ENCODE peak calls at places on chromosomes 6 and 20, in ten cellular contexts. One of them, this sample, is unnamed.

GRCh38 chr20:5973172-5973571 is 22.7 kb downstream of the MCM8 start:
- ATAC-seq in SK-N-SH treated with all-trans-retinoic acid at 6 μM for 48 hours: no peak
- ATAC-seq in Right ventricle myocardium inferior: no peak
- ATAC-seq in Panc1: no peak
- ATAC-seq in activated B cell treated with CpG ODN at 0.5 μM for 24 hours: no peak
- ATAC-seq in activated naive CD8-positive, alpha-beta T cell treated with anti-CD3 and anti-CD28 coated beads, Interleukin-2, amount 10 ng/mL, durations not matched to agents 7 days and 5 days: no peak
- ATAC-seq in activated CD8-positive, alpha-beta memory T cell treated with anti-CD3 and anti-CD28 coated beads, Interleukin-2, amount 10 ng/mL, durations not matched to agents 7 days and 5 days: no peak
- ATAC-seq in natural killer cell: no peak
- ATAC-seq in HepG2: no peak
- ATAC-seq in lung: no peak
- ATAC-seq in this sample: no peak

GRCh38 chr6:4066029-4066755 is 12.7 kb downstream of the FAM217A start:
- ATAC-seq in SK-N-SH treated with all-trans-retinoic acid at 6 μM for 48 hours: no peak
- ATAC-seq in Right ventricle myocardium inferior: no peak
- ATAC-seq in Panc1: no peak
- ATAC-seq in activated B cell treated with CpG ODN at 0.5 μM for 24 hours: no peak
- ATAC-seq in activated naive CD8-positive, alpha-beta T cell treated with anti-CD3 and anti-CD28 coated beads, Interleukin-2, amount 10 ng/mL, durations not matched to agents 7 days and 5 days: no peak
- ATAC-seq in activated CD8-positive, alpha-beta memory T cell treated with anti-CD3 and anti-CD28 coated beads, Interleukin-2, amount 10 ng/mL, durations not matched to agents 7 days and 5 days: no peak
- ATAC-seq in natural killer cell: no peak
- ATAC-seq in HepG2: peak
- ATAC-seq in lung: no peak
- ATAC-seq in this sample: no peak

GRCh38 chr20:3156811-3157619 is 2.6 kb downstream of the FASTKD5 start:
- ATAC-seq in SK-N-SH treated with all-trans-retinoic acid at 6 μM for 48 hours: no peak
- ATAC-seq in Right ventricle myocardium inferior: no peak
- ATAC-seq in Panc1: no peak
- ATAC-seq in activated B cell treated with CpG ODN at 0.5 μM for 24 hours: peak
- ATAC-seq in activated naive CD8-positive, alpha-beta T cell treated with anti-CD3 and anti-CD28 coated beads, Interleukin-2, amount 10 ng/mL, durations not matched to agents 7 days and 5 days: peak
- ATAC-seq in activated CD8-positive, alpha-beta memory T cell treated with anti-CD3 and anti-CD28 coated beads, Interleukin-2, amount 10 ng/mL, durations not matched to agents 7 days and 5 days: peak
- ATAC-seq in natural killer cell: peak
- ATAC-seq in HepG2: no peak
- ATAC-seq in lung: no peak
- ATAC-seq in this sample: peak

GRCh38 chr6:30981942-30982772 is 1.4 kb upstream of the MUC21 start:
- ATAC-seq in SK-N-SH treated with all-trans-retinoic acid at 6 μM for 48 hours: peak
- ATAC-seq in Right ventricle myocardium inferior: peak
- ATAC-seq in Panc1: peak
- ATAC-seq in activated B cell treated with CpG ODN at 0.5 μM for 24 hours: no peak
- ATAC-seq in activated naive CD8-positive, alpha-beta T cell treated with anti-CD3 and anti-CD28 coated beads, Interleukin-2, amount 10 ng/mL, durations not matched to agents 7 days and 5 days: no peak
- ATAC-seq in activated CD8-positive, alpha-beta memory T cell treated with anti-CD3 and anti-CD28 coated beads, Interleukin-2, amount 10 ng/mL, durations not matched to agents 7 days and 5 days: no peak
- ATAC-seq in natural killer cell: no peak
- ATAC-seq in HepG2: peak
- ATAC-seq in lung: peak
- ATAC-seq in this sample: peak

GRCh38 chr6:154908723-154909122 is 86.4 kb upstream of the TIAM2 start:
- ATAC-seq in SK-N-SH treated with all-trans-retinoic acid at 6 μM for 48 hours: no peak
- ATAC-seq in Right ventricle myocardium inferior: no peak
- ATAC-seq in Panc1: no peak
- ATAC-seq in activated B cell treated with CpG ODN at 0.5 μM for 24 hours: no peak
- ATAC-seq in activated naive CD8-positive, alpha-beta T cell treated with anti-CD3 and anti-CD28 coated beads, Interleukin-2, amount 10 ng/mL, durations not matched to agents 7 days and 5 days: no peak
- ATAC-seq in activated CD8-positive, alpha-beta memory T cell treated with anti-CD3 and anti-CD28 coated beads, Interleukin-2, amount 10 ng/mL, durations not matched to agents 7 days and 5 days: no peak
- ATAC-seq in natural killer cell: no peak
- ATAC-seq in HepG2: no peak
- ATAC-seq in lung: no peak
- ATAC-seq in this sample: no peak

GRCh38 chr6:40611912-40612311 is 24.7 kb upstream of the LRFN2 start:
- ATAC-seq in SK-N-SH treated with all-trans-retinoic acid at 6 μM for 48 hours: no peak
- ATAC-seq in Right ventricle myocardium inferior: peak
- ATAC-seq in Panc1: no peak
- ATAC-seq in activated B cell treated with CpG ODN at 0.5 μM for 24 hours: no peak
- ATAC-seq in activated naive CD8-positive, alpha-beta T cell treated with anti-CD3 and anti-CD28 coated beads, Interleukin-2, amount 10 ng/mL, durations not matched to agents 7 days and 5 days: no peak
- ATAC-seq in activated CD8-positive, alpha-beta memory T cell treated with anti-CD3 and anti-CD28 coated beads, Interleukin-2, amount 10 ng/mL, durations not matched to agents 7 days and 5 days: no peak
- ATAC-seq in natural killer cell: no peak
- ATAC-seq in HepG2: no peak
- ATAC-seq in lung: no peak
- ATAC-seq in this sample: no peak

GRCh38 chr20:23042270-23042669 is 7.2 kb downstream of the SSTR4 start:
- ATAC-seq in SK-N-SH treated with all-trans-retinoic acid at 6 μM for 48 hours: no peak
- ATAC-seq in Right ventricle myocardium inferior: no peak
- ATAC-seq in Panc1: no peak
- ATAC-seq in activated B cell treated with CpG ODN at 0.5 μM for 24 hours: no peak
- ATAC-seq in activated naive CD8-positive, alpha-beta T cell treated with anti-CD3 and anti-CD28 coated beads, Interleukin-2, amount 10 ng/mL, durations not matched to agents 7 days and 5 days: no peak
- ATAC-seq in activated CD8-positive, alpha-beta memory T cell treated with anti-CD3 and anti-CD28 coated beads, Interleukin-2, amount 10 ng/mL, durations not matched to agents 7 days and 5 days: no peak
- ATAC-seq in natural killer cell: no peak
- ATAC-seq in HepG2: no peak
- ATAC-seq in lung: no peak
- ATAC-seq in this sample: no peak

GRCh38 chr20:5116875-5117274 is 2.9 kb downstream of the PCNA start:
- ATAC-seq in SK-N-SH treated with all-trans-retinoic acid at 6 μM for 48 hours: no peak
- ATAC-seq in Right ventricle myocardium inferior: no peak
- ATAC-seq in Panc1: no peak
- ATAC-seq in activated B cell treated with CpG ODN at 0.5 μM for 24 hours: no peak
- ATAC-seq in activated naive CD8-positive, alpha-beta T cell treated with anti-CD3 and anti-CD28 coated beads, Interleukin-2, amount 10 ng/mL, durations not matched to agents 7 days and 5 days: no peak
- ATAC-seq in activated CD8-positive, alpha-beta memory T cell treated with anti-CD3 and anti-CD28 coated beads, Interleukin-2, amount 10 ng/mL, durations not matched to agents 7 days and 5 days: no peak
- ATAC-seq in natural killer cell: no peak
- ATAC-seq in HepG2: no peak
- ATAC-seq in lung: no peak
- ATAC-seq in this sample: no peak

GRCh38 chr20:32762754-32763201 is 593 bp downstream of the DNMT3B start:
- ATAC-seq in SK-N-SH treated with all-trans-retinoic acid at 6 μM for 48 hours: peak
- ATAC-seq in Right ventricle myocardium inferior: peak
- ATAC-seq in Panc1: peak
- ATAC-seq in activated B cell treated with CpG ODN at 0.5 μM for 24 hours: peak
- ATAC-seq in activated naive CD8-positive, alpha-beta T cell treated with anti-CD3 and anti-CD28 coated beads, Interleukin-2, amount 10 ng/mL, durations not matched to agents 7 days and 5 days: peak
- ATAC-seq in activated CD8-positive, alpha-beta memory T cell treated with anti-CD3 and anti-CD28 coated beads, Interleukin-2, amount 10 ng/mL, durations not matched to agents 7 days and 5 days: peak
- ATAC-seq in natural killer cell: peak
- ATAC-seq in HepG2: peak
- ATAC-seq in lung: no peak
- ATAC-seq in this sample: peak

GRCh38 chr6:146590492-146590891 is 8.3 kb upstream of the ADGB start:
- ATAC-seq in SK-N-SH treated with all-trans-retinoic acid at 6 μM for 48 hours: no peak
- ATAC-seq in Right ventricle myocardium inferior: no peak
- ATAC-seq in Panc1: no peak
- ATAC-seq in activated B cell treated with CpG ODN at 0.5 μM for 24 hours: no peak
- ATAC-seq in activated naive CD8-positive, alpha-beta T cell treated with anti-CD3 and anti-CD28 coated beads, Interleukin-2, amount 10 ng/mL, durations not matched to agents 7 days and 5 days: no peak
- ATAC-seq in activated CD8-positive, alpha-beta memory T cell treated with anti-CD3 and anti-CD28 coated beads, Interleukin-2, amount 10 ng/mL, durations not matched to agents 7 days and 5 days: no peak
- ATAC-seq in natural killer cell: no peak
- ATAC-seq in HepG2: no peak
- ATAC-seq in lung: no peak
- ATAC-seq in this sample: no peak

GRCh38 chr6:72653032-72653431 is 31.2 kb downstream of the KCNQ5 start:
- ATAC-seq in SK-N-SH treated with all-trans-retinoic acid at 6 μM for 48 hours: no peak
- ATAC-seq in Right ventricle myocardium inferior: no peak
- ATAC-seq in Panc1: no peak
- ATAC-seq in activated B cell treated with CpG ODN at 0.5 μM for 24 hours: no peak
- ATAC-seq in activated naive CD8-positive, alpha-beta T cell treated with anti-CD3 and anti-CD28 coated beads, Interleukin-2, amount 10 ng/mL, durations not matched to agents 7 days and 5 days: no peak
- ATAC-seq in activated CD8-positive, alpha-beta memory T cell treated with anti-CD3 and anti-CD28 coated beads, Interleukin-2, amount 10 ng/mL, durations not matched to agents 7 days and 5 days: no peak
- ATAC-seq in natural killer cell: no peak
- ATAC-seq in HepG2: no peak
- ATAC-seq in lung: no peak
- ATAC-seq in this sample: no peak

GRCh38 chr20:10857362-10858070 is 183.7 kb upstream of the JAG1 start:
- ATAC-seq in SK-N-SH treated with all-trans-retinoic acid at 6 μM for 48 hours: peak
- ATAC-seq in Right ventricle myocardium inferior: no peak
- ATAC-seq in Panc1: no peak
- ATAC-seq in activated B cell treated with CpG ODN at 0.5 μM for 24 hours: no peak
- ATAC-seq in activated naive CD8-positive, alpha-beta T cell treated with anti-CD3 and anti-CD28 coated beads, Interleukin-2, amount 10 ng/mL, durations not matched to agents 7 days and 5 days: no peak
- ATAC-seq in activated CD8-positive, alpha-beta memory T cell treated with anti-CD3 and anti-CD28 coated beads, Interleukin-2, amount 10 ng/mL, durations not matched to agents 7 days and 5 days: no peak
- ATAC-seq in natural killer cell: no peak
- ATAC-seq in HepG2: peak
- ATAC-seq in lung: no peak
- ATAC-seq in this sample: peak

GRCh38 chr20:54062812-54063280 is 7.5 kb downstream of the BCAS1 start:
- ATAC-seq in SK-N-SH treated with all-trans-retinoic acid at 6 μM for 48 hours: peak
- ATAC-seq in Right ventricle myocardium inferior: peak
- ATAC-seq in Panc1: peak
- ATAC-seq in activated B cell treated with CpG ODN at 0.5 μM for 24 hours: no peak
- ATAC-seq in activated naive CD8-positive, alpha-beta T cell treated with anti-CD3 and anti-CD28 coated beads, Interleukin-2, amount 10 ng/mL, durations not matched to agents 7 days and 5 days: peak
- ATAC-seq in activated CD8-positive, alpha-beta memory T cell treated with anti-CD3 and anti-CD28 coated beads, Interleukin-2, amount 10 ng/mL, durations not matched to agents 7 days and 5 days: peak
- ATAC-seq in natural killer cell: no peak
- ATAC-seq in HepG2: peak
- ATAC-seq in lung: no peak
- ATAC-seq in this sample: no peak

GRCh38 chr6:85402922-85403321 is 47.0 kb upstream of the NT5E start:
- ATAC-seq in SK-N-SH treated with all-trans-retinoic acid at 6 μM for 48 hours: no peak
- ATAC-seq in Right ventricle myocardium inferior: no peak
- ATAC-seq in Panc1: no peak
- ATAC-seq in activated B cell treated with CpG ODN at 0.5 μM for 24 hours: no peak
- ATAC-seq in activated naive CD8-positive, alpha-beta T cell treated with anti-CD3 and anti-CD28 coated beads, Interleukin-2, amount 10 ng/mL, durations not matched to agents 7 days and 5 days: no peak
- ATAC-seq in activated CD8-positive, alpha-beta memory T cell treated with anti-CD3 and anti-CD28 coated beads, Interleukin-2, amount 10 ng/mL, durations not matched to agents 7 days and 5 days: no peak
- ATAC-seq in natural killer cell: no peak
- ATAC-seq in HepG2: no peak
- ATAC-seq in lung: no peak
- ATAC-seq in this sample: peak

GRCh38 chr6:154604120-154604519 is 93.6 kb upstream of the CNKSR3 start:
- ATAC-seq in SK-N-SH treated with all-trans-retinoic acid at 6 μM for 48 hours: no peak
- ATAC-seq in Right ventricle myocardium inferior: no peak
- ATAC-seq in Panc1: no peak
- ATAC-seq in activated B cell treated with CpG ODN at 0.5 μM for 24 hours: no peak
- ATAC-seq in activated naive CD8-positive, alpha-beta T cell treated with anti-CD3 and anti-CD28 coated beads, Interleukin-2, amount 10 ng/mL, durations not matched to agents 7 days and 5 days: no peak
- ATAC-seq in activated CD8-positive, alpha-beta memory T cell treated with anti-CD3 and anti-CD28 coated beads, Interleukin-2, amount 10 ng/mL, durations not matched to agents 7 days and 5 days: no peak
- ATAC-seq in natural killer cell: no peak
- ATAC-seq in HepG2: no peak
- ATAC-seq in lung: peak
- ATAC-seq in this sample: no peak

GRCh38 chr20:62832951-62833391 is 16.1 kb downstream of the COL9A3 start:
- ATAC-seq in SK-N-SH treated with all-trans-retinoic acid at 6 μM for 48 hours: no peak
- ATAC-seq in Right ventricle myocardium inferior: no peak
- ATAC-seq in Panc1: no peak
- ATAC-seq in activated B cell treated with CpG ODN at 0.5 μM for 24 hours: peak
- ATAC-seq in activated naive CD8-positive, alpha-beta T cell treated with anti-CD3 and anti-CD28 coated beads, Interleukin-2, amount 10 ng/mL, durations not matched to agents 7 days and 5 days: no peak
- ATAC-seq in activated CD8-positive, alpha-beta memory T cell treated with anti-CD3 and anti-CD28 coated beads, Interleukin-2, amount 10 ng/mL, durations not matched to agents 7 days and 5 days: no peak
- ATAC-seq in natural killer cell: no peak
- ATAC-seq in HepG2: peak
- ATAC-seq in lung: no peak
- ATAC-seq in this sample: no peak

GRCh38 chr6:158795516-158795915 is 23.7 kb downstream of the EZR start:
- ATAC-seq in SK-N-SH treated with all-trans-retinoic acid at 6 μM for 48 hours: no peak
- ATAC-seq in Right ventricle myocardium inferior: no peak
- ATAC-seq in Panc1: no peak
- ATAC-seq in activated B cell treated with CpG ODN at 0.5 μM for 24 hours: no peak
- ATAC-seq in activated naive CD8-positive, alpha-beta T cell treated with anti-CD3 and anti-CD28 coated beads, Interleukin-2, amount 10 ng/mL, durations not matched to agents 7 days and 5 days: no peak
- ATAC-seq in activated CD8-positive, alpha-beta memory T cell treated with anti-CD3 and anti-CD28 coated beads, Interleukin-2, amount 10 ng/mL, durations not matched to agents 7 days and 5 days: no peak
- ATAC-seq in natural killer cell: no peak
- ATAC-seq in HepG2: no peak
- ATAC-seq in lung: no peak
- ATAC-seq in this sample: no peak

GRCh38 chr6:109523478-109523877 is 40.5 kb upstream of the ZBTB24 start:
- ATAC-seq in SK-N-SH treated with all-trans-retinoic acid at 6 μM for 48 hours: no peak
- ATAC-seq in Right ventricle myocardium inferior: no peak
- ATAC-seq in Panc1: no peak
- ATAC-seq in activated B cell treated with CpG ODN at 0.5 μM for 24 hours: no peak
- ATAC-seq in activated naive CD8-positive, alpha-beta T cell treated with anti-CD3 and anti-CD28 coated beads, Interleukin-2, amount 10 ng/mL, durations not matched to agents 7 days and 5 days: no peak
- ATAC-seq in activated CD8-positive, alpha-beta memory T cell treated with anti-CD3 and anti-CD28 coated beads, Interleukin-2, amount 10 ng/mL, durations not matched to agents 7 days and 5 days: no peak
- ATAC-seq in natural killer cell: no peak
- ATAC-seq in HepG2: no peak
- ATAC-seq in lung: no peak
- ATAC-seq in this sample: no peak

GRCh38 chr20:18504479-18505060 is 3.2 kb upstream of the SEC23B start:
- ATAC-seq in SK-N-SH treated with all-trans-retinoic acid at 6 μM for 48 hours: no peak
- ATAC-seq in Right ventricle myocardium inferior: no peak
- ATAC-seq in Panc1: no peak
- ATAC-seq in activated B cell treated with CpG ODN at 0.5 μM for 24 hours: no peak
- ATAC-seq in activated naive CD8-positive, alpha-beta T cell treated with anti-CD3 and anti-CD28 coated beads, Interleukin-2, amount 10 ng/mL, durations not matched to agents 7 days and 5 days: no peak
- ATAC-seq in activated CD8-positive, alpha-beta memory T cell treated with anti-CD3 and anti-CD28 coated beads, Interleukin-2, amount 10 ng/mL, durations not matched to agents 7 days and 5 days: no peak
- ATAC-seq in natural killer cell: no peak
- ATAC-seq in HepG2: no peak
- ATAC-seq in lung: no peak
- ATAC-seq in this sample: no peak

GRCh38 chr6:25971187-25971811 is 8.7 kb downstream of the TRIM38 start:
- ATAC-seq in SK-N-SH treated with all-trans-retinoic acid at 6 μM for 48 hours: peak
- ATAC-seq in Right ventricle myocardium inferior: no peak
- ATAC-seq in Panc1: peak
- ATAC-seq in activated B cell treated with CpG ODN at 0.5 μM for 24 hours: no peak
- ATAC-seq in activated naive CD8-positive, alpha-beta T cell treated with anti-CD3 and anti-CD28 coated beads, Interleukin-2, amount 10 ng/mL, durations not matched to agents 7 days and 5 days: no peak
- ATAC-seq in activated CD8-positive, alpha-beta memory T cell treated with anti-CD3 and anti-CD28 coated beads, Interleukin-2, amount 10 ng/mL, durations not matched to agents 7 days and 5 days: no peak
- ATAC-seq in natural killer cell: no peak
- ATAC-seq in HepG2: no peak
- ATAC-seq in lung: peak
- ATAC-seq in this sample: peak

GRCh38 chr6:155115893-155116570 is 120.9 kb downstream of the TIAM2 start:
- ATAC-seq in SK-N-SH treated with all-trans-retinoic acid at 6 μM for 48 hours: no peak
- ATAC-seq in Right ventricle myocardium inferior: no peak
- ATAC-seq in Panc1: no peak
- ATAC-seq in activated B cell treated with CpG ODN at 0.5 μM for 24 hours: no peak
- ATAC-seq in activated naive CD8-positive, alpha-beta T cell treated with anti-CD3 and anti-CD28 coated beads, Interleukin-2, amount 10 ng/mL, durations not matched to agents 7 days and 5 days: no peak
- ATAC-seq in activated CD8-positive, alpha-beta memory T cell treated with anti-CD3 and anti-CD28 coated beads, Interleukin-2, amount 10 ng/mL, durations not matched to agents 7 days and 5 days: no peak
- ATAC-seq in natural killer cell: no peak
- ATAC-seq in HepG2: no peak
- ATAC-seq in lung: no peak
- ATAC-seq in this sample: no peak

GRCh38 chr6:129498556-129498940 is 211.4 kb downstream of the ARHGAP18 start:
- ATAC-seq in SK-N-SH treated with all-trans-retinoic acid at 6 μM for 48 hours: peak
- ATAC-seq in Right ventricle myocardium inferior: no peak
- ATAC-seq in Panc1: no peak
- ATAC-seq in activated B cell treated with CpG ODN at 0.5 μM for 24 hours: no peak
- ATAC-seq in activated naive CD8-positive, alpha-beta T cell treated with anti-CD3 and anti-CD28 coated beads, Interleukin-2, amount 10 ng/mL, durations not matched to agents 7 days and 5 days: no peak
- ATAC-seq in activated CD8-positive, alpha-beta memory T cell treated with anti-CD3 and anti-CD28 coated beads, Interleukin-2, amount 10 ng/mL, durations not matched to agents 7 days and 5 days: no peak
- ATAC-seq in natural killer cell: no peak
- ATAC-seq in HepG2: no peak
- ATAC-seq in lung: no peak
- ATAC-seq in this sample: no peak

GRCh38 chr20:5770987-5771318 is 20.8 kb downstream of the SHLD1 start:
- ATAC-seq in SK-N-SH treated with all-trans-retinoic acid at 6 μM for 48 hours: no peak
- ATAC-seq in Right ventricle myocardium inferior: no peak
- ATAC-seq in Panc1: no peak
- ATAC-seq in activated B cell treated with CpG ODN at 0.5 μM for 24 hours: peak
- ATAC-seq in activated naive CD8-positive, alpha-beta T cell treated with anti-CD3 and anti-CD28 coated beads, Interleukin-2, amount 10 ng/mL, durations not matched to agents 7 days and 5 days: no peak
- ATAC-seq in activated CD8-positive, alpha-beta memory T cell treated with anti-CD3 and anti-CD28 coated beads, Interleukin-2, amount 10 ng/mL, durations not matched to agents 7 days and 5 days: peak
- ATAC-seq in natural killer cell: no peak
- ATAC-seq in HepG2: no peak
- ATAC-seq in lung: no peak
- ATAC-seq in this sample: peak

GRCh38 chr6:158539363-158539762 is 20.5 kb upstream of the TMEM181 start:
- ATAC-seq in SK-N-SH treated with all-trans-retinoic acid at 6 μM for 48 hours: no peak
- ATAC-seq in Right ventricle myocardium inferior: no peak
- ATAC-seq in Panc1: no peak
- ATAC-seq in activated B cell treated with CpG ODN at 0.5 μM for 24 hours: no peak
- ATAC-seq in activated naive CD8-positive, alpha-beta T cell treated with anti-CD3 and anti-CD28 coated beads, Interleukin-2, amount 10 ng/mL, durations not matched to agents 7 days and 5 days: no peak
- ATAC-seq in activated CD8-positive, alpha-beta memory T cell treated with anti-CD3 and anti-CD28 coated beads, Interleukin-2, amount 10 ng/mL, durations not matched to agents 7 days and 5 days: no peak
- ATAC-seq in natural killer cell: no peak
- ATAC-seq in HepG2: no peak
- ATAC-seq in lung: no peak
- ATAC-seq in this sample: no peak

GRCh38 chr6:111176038-111176762 is 88.9 kb downstream of the SLC16A10 start:
- ATAC-seq in SK-N-SH treated with all-trans-retinoic acid at 6 μM for 48 hours: no peak
- ATAC-seq in Right ventricle myocardium inferior: no peak
- ATAC-seq in Panc1: no peak
- ATAC-seq in activated B cell treated with CpG ODN at 0.5 μM for 24 hours: no peak
- ATAC-seq in activated naive CD8-positive, alpha-beta T cell treated with anti-CD3 and anti-CD28 coated beads, Interleukin-2, amount 10 ng/mL, durations not matched to agents 7 days and 5 days: no peak
- ATAC-seq in activated CD8-positive, alpha-beta memory T cell treated with anti-CD3 and anti-CD28 coated beads, Interleukin-2, amount 10 ng/mL, durations not matched to agents 7 days and 5 days: no peak
- ATAC-seq in natural killer cell: no peak
- ATAC-seq in HepG2: peak
- ATAC-seq in lung: no peak
- ATAC-seq in this sample: no peak

GRCh38 chr6:116210750-116211425 is 43.0 kb downstream of the TSPYL4 start:
- ATAC-seq in SK-N-SH treated with all-trans-retinoic acid at 6 μM for 48 hours: peak
- ATAC-seq in Right ventricle myocardium inferior: peak
- ATAC-seq in Panc1: peak
- ATAC-seq in activated B cell treated with CpG ODN at 0.5 μM for 24 hours: no peak
- ATAC-seq in activated naive CD8-positive, alpha-beta T cell treated with anti-CD3 and anti-CD28 coated beads, Interleukin-2, amount 10 ng/mL, durations not matched to agents 7 days and 5 days: no peak
- ATAC-seq in activated CD8-positive, alpha-beta memory T cell treated with anti-CD3 and anti-CD28 coated beads, Interleukin-2, amount 10 ng/mL, durations not matched to agents 7 days and 5 days: no peak
- ATAC-seq in natural killer cell: no peak
- ATAC-seq in HepG2: no peak
- ATAC-seq in lung: peak
- ATAC-seq in this sample: peak